ENCODE peak calls at places on chromosome 14, in ten cellular contexts. One of them, this sample, is unnamed.

GRCh38 chr14:106691601-106692291 is 1165.4 kb downstream of the TMEM121 start:
- DNase-seq in IMR-90: no peak
- DNase-seq in AG04449: no peak
- DNase-seq in thyroid gland: no peak
- DNase-seq in PC-3: no peak
- DNase-seq in foreskin fibroblast: no peak
- DNase-seq in mucosa of descending colon: peak
- DNase-seq in heart left ventricle: no peak
- DNase-seq in esophagus muscularis mucosa: no peak
- DNase-seq in uterus: no peak
- DNase-seq in this sample: peak

GRCh38 chr14:63493246-63493645 is 49.9 kb downstream of the PPP2R5E start:
- DNase-seq in IMR-90: peak
- DNase-seq in AG04449: no peak
- DNase-seq in thyroid gland: peak
- DNase-seq in PC-3: peak
- DNase-seq in foreskin fibroblast: peak
- DNase-seq in mucosa of descending colon: no peak
- DNase-seq in heart left ventricle: no peak
- DNase-seq in esophagus muscularis mucosa: no peak
- DNase-seq in uterus: no peak
- DNase-seq in this sample: peak

GRCh38 chr14:96754845-96755184 is 42.4 kb upstream of the VRK1 start:
- DNase-seq in IMR-90: no peak
- DNase-seq in AG04449: no peak
- DNase-seq in thyroid gland: no peak
- DNase-seq in PC-3: no peak
- DNase-seq in foreskin fibroblast: no peak
- DNase-seq in mucosa of descending colon: no peak
- DNase-seq in heart left ventricle: no peak
- DNase-seq in esophagus muscularis mucosa: no peak
- DNase-seq in uterus: no peak
- DNase-seq in this sample: no peak

GRCh38 chr14:92258934-92259333 is 64.0 kb upstream of the SLC24A4 start:
- DNase-seq in IMR-90: no peak
- DNase-seq in AG04449: no peak
- DNase-seq in thyroid gland: no peak
- DNase-seq in PC-3: no peak
- DNase-seq in foreskin fibroblast: no peak
- DNase-seq in mucosa of descending colon: no peak
- DNase-seq in heart left ventricle: no peak
- DNase-seq in esophagus muscularis mucosa: no peak
- DNase-seq in uterus: no peak
- DNase-seq in this sample: peak

GRCh38 chr14:75399819-75400678 is 27.8 kb upstream of the JDP2 start:
- DNase-seq in IMR-90: no peak
- DNase-seq in AG04449: no peak
- DNase-seq in thyroid gland: peak
- DNase-seq in PC-3: peak
- DNase-seq in foreskin fibroblast: peak
- DNase-seq in mucosa of descending colon: peak
- DNase-seq in heart left ventricle: peak
- DNase-seq in esophagus muscularis mucosa: peak
- DNase-seq in uterus: peak
- DNase-seq in this sample: no peak

GRCh38 chr14:99821519-99822165 is 28.4 kb downstream of the EML1 start:
- DNase-seq in IMR-90: peak
- DNase-seq in AG04449: peak
- DNase-seq in thyroid gland: no peak
- DNase-seq in PC-3: peak
- DNase-seq in foreskin fibroblast: peak
- DNase-seq in mucosa of descending colon: no peak
- DNase-seq in heart left ventricle: no peak
- DNase-seq in esophagus muscularis mucosa: no peak
- DNase-seq in uterus: peak
- DNase-seq in this sample: no peak

GRCh38 chr14:99720941-99721791 is 37.1 kb downstream of the CYP46A1 start:
- DNase-seq in IMR-90: no peak
- DNase-seq in AG04449: no peak
- DNase-seq in thyroid gland: no peak
- DNase-seq in PC-3: no peak
- DNase-seq in foreskin fibroblast: no peak
- DNase-seq in mucosa of descending colon: no peak
- DNase-seq in heart left ventricle: no peak
- DNase-seq in esophagus muscularis mucosa: no peak
- DNase-seq in uterus: no peak
- DNase-seq in this sample: no peak

GRCh38 chr14:72898448-72898847 is 4.5 kb upstream of the DPF3 start:
- DNase-seq in IMR-90: no peak
- DNase-seq in AG04449: no peak
- DNase-seq in thyroid gland: no peak
- DNase-seq in PC-3: no peak
- DNase-seq in foreskin fibroblast: no peak
- DNase-seq in mucosa of descending colon: no peak
- DNase-seq in heart left ventricle: no peak
- DNase-seq in esophagus muscularis mucosa: no peak
- DNase-seq in uterus: no peak
- DNase-seq in this sample: no peak

GRCh38 chr14:101733211-101733610 is 28.3 kb upstream of the PPP2R5C start:
- DNase-seq in IMR-90: peak
- DNase-seq in AG04449: no peak
- DNase-seq in thyroid gland: no peak
- DNase-seq in PC-3: peak
- DNase-seq in foreskin fibroblast: peak
- DNase-seq in mucosa of descending colon: no peak
- DNase-seq in heart left ventricle: no peak
- DNase-seq in esophagus muscularis mucosa: no peak
- DNase-seq in uterus: no peak
- DNase-seq in this sample: no peak

DNA sequence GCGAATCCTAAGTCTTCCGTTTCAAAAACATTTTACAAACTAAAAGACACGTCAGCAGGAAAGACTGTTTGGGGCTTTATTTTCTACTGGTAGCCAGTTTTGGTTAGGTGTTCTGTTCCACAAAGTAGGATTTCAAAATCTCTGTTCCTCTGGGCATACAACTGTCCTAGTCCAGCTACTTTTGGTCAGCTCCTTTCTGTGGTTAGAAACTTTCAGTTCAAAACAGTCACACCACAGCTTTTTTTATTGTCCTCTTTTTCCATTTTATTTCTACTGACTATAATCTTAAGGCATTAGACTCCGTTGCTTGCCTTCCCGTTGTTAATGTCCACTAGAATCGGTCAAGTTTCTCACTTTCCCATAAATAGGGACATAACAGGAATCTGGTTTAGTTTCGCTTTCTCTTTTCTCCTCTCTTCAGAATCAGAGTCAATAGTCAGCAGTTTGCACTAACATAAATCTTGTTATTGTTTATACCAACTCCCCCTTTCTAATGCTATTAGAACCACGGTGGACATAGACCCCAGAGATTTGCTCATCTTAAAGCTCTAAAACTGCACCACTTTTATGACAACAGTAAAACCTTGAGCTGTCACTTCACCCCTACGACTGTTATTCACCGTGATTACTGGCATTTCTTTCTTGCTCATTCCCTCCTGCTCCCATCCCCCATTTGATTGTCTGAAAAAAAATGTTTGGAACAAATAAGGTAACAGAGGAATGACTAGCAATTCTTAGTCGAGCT is 41.5 kb upstream of the NPAS3 start:
- DNase-seq in IMR-90: peak
- DNase-seq in AG04449: no peak
- DNase-seq in thyroid gland: no peak
- DNase-seq in PC-3: peak
- DNase-seq in foreskin fibroblast: peak
- DNase-seq in mucosa of descending colon: no peak
- DNase-seq in heart left ventricle: no peak
- DNase-seq in esophagus muscularis mucosa: no peak
- DNase-seq in uterus: no peak
- DNase-seq in this sample: no peak
- H3K4me3 ChIP-seq in IMR-90: peak
- H3K4me3 ChIP-seq in AG04449: peak
- H3K4me3 ChIP-seq in thyroid gland: peak
- H3K4me3 ChIP-seq in PC-3: peak
- H3K4me3 ChIP-seq in foreskin fibroblast: peak
- H3K4me3 ChIP-seq in mucosa of descending colon: no peak
- H3K4me3 ChIP-seq in heart left ventricle: peak
- H3K4me3 ChIP-seq in esophagus muscularis mucosa: peak
- H3K4me3 ChIP-seq in uterus: peak
- H3K4me3 ChIP-seq in this sample: no peak

DNA sequence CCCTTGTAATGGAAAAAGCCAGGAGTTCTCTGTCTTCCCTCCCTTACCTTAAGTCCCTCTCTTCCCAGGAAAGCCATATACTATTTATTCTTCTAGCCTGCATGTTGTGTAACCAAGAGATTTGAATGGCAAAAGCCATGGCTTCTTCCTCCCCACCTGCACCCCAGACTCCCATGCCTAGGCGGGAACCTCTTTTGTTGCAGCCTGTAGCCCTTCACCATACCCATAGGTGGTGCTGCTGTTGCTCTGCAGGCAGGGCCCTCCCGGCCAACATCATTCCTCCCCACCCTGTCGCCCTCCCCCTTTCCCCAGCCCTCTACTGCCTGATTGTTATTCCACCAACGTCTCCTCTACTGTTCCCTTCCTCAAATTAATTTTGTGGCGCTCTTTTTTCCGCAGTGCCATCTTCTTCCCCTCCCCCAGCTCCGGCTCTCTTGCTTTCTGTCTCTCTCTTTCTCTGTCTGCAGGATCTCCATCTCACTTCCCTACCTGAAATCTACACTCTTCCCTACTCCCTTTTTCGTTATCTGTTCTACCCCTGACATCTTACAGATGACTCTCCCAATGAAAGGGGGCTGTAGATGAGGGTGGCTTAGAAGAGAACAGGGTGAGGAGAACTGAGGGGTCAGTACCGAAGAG is 13.8 kb downstream of the NGDN start:
- DNase-seq in IMR-90: peak
- DNase-seq in AG04449: no peak
- DNase-seq in thyroid gland: no peak
- DNase-seq in PC-3: peak
- DNase-seq in foreskin fibroblast: peak
- DNase-seq in mucosa of descending colon: no peak
- DNase-seq in heart left ventricle: no peak
- DNase-seq in esophagus muscularis mucosa: no peak
- DNase-seq in uterus: no peak
- DNase-seq in this sample: peak
- TF ChIP-seq CTCF in IMR-90: peak
- TF ChIP-seq CTCF in AG04449: peak
- TF ChIP-seq CTCF in thyroid gland: no peak
- TF ChIP-seq CTCF in PC-3: peak
- TF ChIP-seq CTCF in foreskin fibroblast: peak
- TF ChIP-seq CTCF in mucosa of descending colon: no peak
- TF ChIP-seq CTCF in heart left ventricle: no peak
- TF ChIP-seq CTCF in esophagus muscularis mucosa: no peak
- TF ChIP-seq CTCF in uterus: no peak
- TF ChIP-seq CTCF in this sample: peak

GRCh38 chr14:76462330-76462729 is 86.4 kb downstream of the ESRRB start:
- DNase-seq in IMR-90: no peak
- DNase-seq in AG04449: no peak
- DNase-seq in thyroid gland: no peak
- DNase-seq in PC-3: no peak
- DNase-seq in foreskin fibroblast: no peak
- DNase-seq in mucosa of descending colon: no peak
- DNase-seq in heart left ventricle: no peak
- DNase-seq in esophagus muscularis mucosa: no peak
- DNase-seq in uterus: no peak
- DNase-seq in this sample: no peak
- H3K4me3 ChIP-seq in IMR-90: no peak
- H3K4me3 ChIP-seq in AG04449: no peak
- H3K4me3 ChIP-seq in thyroid gland: no peak
- H3K4me3 ChIP-seq in PC-3: no peak
- H3K4me3 ChIP-seq in foreskin fibroblast: no peak
- H3K4me3 ChIP-seq in mucosa of descending colon: no peak
- H3K4me3 ChIP-seq in heart left ventricle: no peak
- H3K4me3 ChIP-seq in esophagus muscularis mucosa: no peak
- H3K4me3 ChIP-seq in uterus: no peak
- H3K4me3 ChIP-seq in this sample: no peak

DNA sequence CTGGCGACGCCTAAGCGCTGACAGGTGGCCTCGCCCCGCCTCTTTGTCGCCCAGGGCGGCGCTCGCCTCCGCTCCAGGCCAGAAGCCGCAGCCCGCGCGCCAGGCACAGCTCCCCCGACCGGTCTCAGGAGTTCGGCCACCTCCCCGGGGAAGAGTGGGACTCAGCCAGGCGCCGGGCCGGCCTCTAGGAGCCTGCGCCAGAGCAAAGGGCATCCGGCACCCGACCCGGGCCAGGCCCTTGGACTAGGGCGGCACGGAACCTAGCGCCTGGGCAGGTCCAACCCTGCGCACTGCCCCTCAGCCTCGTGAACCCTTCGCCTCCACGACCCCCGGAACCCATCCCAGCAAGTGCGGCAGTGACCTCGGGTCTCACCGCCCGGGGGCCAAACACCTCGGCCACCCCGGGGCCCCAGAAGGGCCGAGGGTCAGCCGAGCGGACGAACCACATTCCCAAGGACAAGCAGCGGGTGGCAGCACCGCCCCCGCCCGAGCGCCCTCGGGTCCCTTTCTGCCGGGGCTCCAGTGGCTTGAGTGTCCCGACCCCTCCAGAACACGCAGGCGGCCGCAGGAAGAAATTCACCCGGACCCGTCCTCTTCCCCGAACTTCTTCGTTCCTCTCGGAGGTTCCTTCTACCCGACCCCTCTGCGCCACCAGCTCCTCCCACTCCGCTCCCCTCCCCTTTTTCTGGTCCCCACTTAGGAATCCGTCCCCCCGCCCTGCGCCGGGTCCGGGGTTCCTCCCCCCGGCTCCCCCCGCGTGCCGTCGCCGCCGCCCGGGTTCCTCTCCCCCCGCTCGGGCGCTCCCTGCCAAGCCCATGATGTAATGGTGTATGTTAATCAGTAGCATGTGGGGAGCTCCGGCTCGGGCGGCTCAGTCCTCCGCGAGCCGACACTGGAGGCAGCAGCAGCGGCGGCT is 1.4 kb upstream of the SAMD4A start:
- DNase-seq in IMR-90: peak
- DNase-seq in AG04449: no peak
- DNase-seq in thyroid gland: peak
- DNase-seq in PC-3: peak
- DNase-seq in foreskin fibroblast: peak
- DNase-seq in mucosa of descending colon: peak
- DNase-seq in heart left ventricle: peak
- DNase-seq in esophagus muscularis mucosa: peak
- DNase-seq in uterus: peak
- DNase-seq in this sample: peak
- TF ChIP-seq CTCF in IMR-90: peak
- TF ChIP-seq CTCF in AG04449: no peak
- TF ChIP-seq CTCF in thyroid gland: no peak
- TF ChIP-seq CTCF in PC-3: peak
- TF ChIP-seq CTCF in foreskin fibroblast: no peak
- TF ChIP-seq CTCF in mucosa of descending colon: no peak
- TF ChIP-seq CTCF in heart left ventricle: no peak
- TF ChIP-seq CTCF in esophagus muscularis mucosa: peak
- TF ChIP-seq CTCF in uterus: peak
- TF ChIP-seq CTCF in this sample: no peak

GRCh38 chr14:95388699-95389098 is 69.0 kb upstream of the CLMN start:
- DNase-seq in IMR-90: no peak
- DNase-seq in AG04449: no peak
- DNase-seq in thyroid gland: no peak
- DNase-seq in PC-3: peak
- DNase-seq in foreskin fibroblast: peak
- DNase-seq in mucosa of descending colon: no peak
- DNase-seq in heart left ventricle: no peak
- DNase-seq in esophagus muscularis mucosa: no peak
- DNase-seq in uterus: no peak
- DNase-seq in this sample: no peak
- H3K4me3 ChIP-seq in IMR-90: no peak
- H3K4me3 ChIP-seq in AG04449: no peak
- H3K4me3 ChIP-seq in thyroid gland: no peak
- H3K4me3 ChIP-seq in PC-3: no peak
- H3K4me3 ChIP-seq in foreskin fibroblast: no peak
- H3K4me3 ChIP-seq in mucosa of descending colon: no peak
- H3K4me3 ChIP-seq in heart left ventricle: no peak
- H3K4me3 ChIP-seq in esophagus muscularis mucosa: no peak
- H3K4me3 ChIP-seq in uterus: no peak
- H3K4me3 ChIP-seq in this sample: no peak

This sample was measured in GM12865.